ENCODE peak calls at places on chromosomes 2 and 18, in ten cellular contexts. Y is heart right ventricle, W is AG10803, Z is OCI-LY7, N is A549, Q is endothelial cell, S is epithelial cell of esophagus, G is AG04450, O is choroid plexus epithelial cell, X is testis. D is an unnamed sample.

GRCh38 chr18:61637905-61638304 is 254.9 kb downstream of the RNF152 start:
- DNase-seq in Y (no peak), W (no peak), Z (no peak), N (no peak), Q (no peak), S (no peak), G (no peak), O (no peak), X (no peak), D (no peak)

GRCh38 chr18:8911408-8912340 is 190.8 kb upstream of the NDUFV2 start:
- DNase-seq in Y (no peak), W (no peak), Z (peak), N (no peak), Q (no peak), S (no peak), G (no peak), O (no peak), X (no peak), D (no peak)

GRCh38 chr2:20634430-20635095 is 16.3 kb downstream of the HS1BP3 start:
- DNase-seq in Y (no peak), W (peak), Z (no peak), N (no peak), Q (no peak), S (peak), G (peak), O (peak), X (no peak), D (peak)

GRCh38 chr18:36761186-36761698 is 67.6 kb downstream of the TPGS2 start:
- DNase-seq in Y (no peak), W (no peak), Z (no peak), N (no peak), Q (no peak), S (no peak), G (no peak), O (no peak), X (no peak), D (no peak)

GRCh38 chr18:73060666-73061270 is 193.0 kb upstream of the NETO1 start:
- DNase-seq in Y (no peak), W (peak), Z (no peak), N (no peak), Q (no peak), S (peak), G (no peak), O (peak), X (no peak), D (no peak)

GRCh38 chr2:215680605-215681598 is 245.0 kb upstream of the FN1 start:
- DNase-seq in Y (no peak), W (peak), Z (no peak), N (peak), Q (no peak), S (peak), G (no peak), O (peak), X (no peak), D (no peak)

GRCh38 chr2:197327776-197328169 is 17.2 kb upstream of the ANKRD44 start:
- DNase-seq in Y (no peak), W (no peak), Z (no peak), N (no peak), Q (no peak), S (no peak), G (no peak), O (no peak), X (no peak), D (no peak)

GRCh38 chr2:18836436-18836835 is 247.1 kb upstream of the NT5C1B start:
- DNase-seq in Y (no peak), W (no peak), Z (no peak), N (no peak), Q (no peak), S (no peak), G (no peak), O (no peak), X (no peak), D (no peak)

GRCh38 chr2:102736174-102736606 is 25.6 kb upstream of the TMEM182 start:
- DNase-seq in Y (no peak), W (peak), Z (peak), N (peak), Q (peak), S (peak), G (no peak), O (peak), X (peak), D (no peak)

GRCh38 chr2:61537590-61538178 is 472 bp downstream of the XPO1 start:
- DNase-seq in Y (peak), W (no peak), Z (no peak), N (no peak), Q (no peak), S (peak), G (no peak), O (no peak), X (no peak), D (no peak)

GRCh38 chr2:49621014-49621413 is 466.7 kb upstream of the FSHR start:
- DNase-seq in Y (no peak), W (no peak), Z (no peak), N (no peak), Q (no peak), S (no peak), G (no peak), O (no peak), X (no peak), D (no peak)

GRCh38 chr2:219207884-219208740 is 1.5 kb downstream of the ZFAND2B start:
- DNase-seq in Y (no peak), W (peak), Z (no peak), N (peak), Q (no peak), S (peak), G (no peak), O (peak), X (no peak), D (no peak)

GRCh38 chr2:193743089-193743488 is 1548.4 kb upstream of the TMEFF2 start:
- DNase-seq in Y (no peak), W (no peak), Z (no peak), N (no peak), Q (no peak), S (no peak), G (no peak), O (no peak), X (no peak), D (no peak)

GRCh38 chr18:6370886-6371635 is 43.6 kb downstream of the L3MBTL4 start:
- DNase-seq in Y (no peak), W (no peak), Z (no peak), N (no peak), Q (no peak), S (no peak), G (no peak), O (no peak), X (peak), D (no peak)

GRCh38 chr2:56580242-56580641 is 396.5 kb downstream of the CCDC85A start:
- DNase-seq in Y (no peak), W (peak), Z (no peak), N (no peak), Q (no peak), S (no peak), G (no peak), O (peak), X (no peak), D (no peak)

GRCh38 chr2:59025157-59025757 is 784.1 kb upstream of the FANCL start:
- DNase-seq in Y (peak), W (peak), Z (peak), N (peak), Q (peak), S (peak), G (no peak), O (peak), X (peak), D (no peak)

GRCh38 chr2:1234731-1235308 is 178.4 kb upstream of the TPO start:
- DNase-seq in Y (no peak), W (no peak), Z (no peak), N (no peak), Q (no peak), S (no peak), G (no peak), O (peak), X (no peak), D (no peak)

GRCh38 chr2:186868344-186868743 is 19.4 kb upstream of the ZSWIM2 start:
- DNase-seq in Y (no peak), W (peak), Z (no peak), N (no peak), Q (no peak), S (no peak), G (no peak), O (peak), X (no peak), D (no peak)

DNA sequence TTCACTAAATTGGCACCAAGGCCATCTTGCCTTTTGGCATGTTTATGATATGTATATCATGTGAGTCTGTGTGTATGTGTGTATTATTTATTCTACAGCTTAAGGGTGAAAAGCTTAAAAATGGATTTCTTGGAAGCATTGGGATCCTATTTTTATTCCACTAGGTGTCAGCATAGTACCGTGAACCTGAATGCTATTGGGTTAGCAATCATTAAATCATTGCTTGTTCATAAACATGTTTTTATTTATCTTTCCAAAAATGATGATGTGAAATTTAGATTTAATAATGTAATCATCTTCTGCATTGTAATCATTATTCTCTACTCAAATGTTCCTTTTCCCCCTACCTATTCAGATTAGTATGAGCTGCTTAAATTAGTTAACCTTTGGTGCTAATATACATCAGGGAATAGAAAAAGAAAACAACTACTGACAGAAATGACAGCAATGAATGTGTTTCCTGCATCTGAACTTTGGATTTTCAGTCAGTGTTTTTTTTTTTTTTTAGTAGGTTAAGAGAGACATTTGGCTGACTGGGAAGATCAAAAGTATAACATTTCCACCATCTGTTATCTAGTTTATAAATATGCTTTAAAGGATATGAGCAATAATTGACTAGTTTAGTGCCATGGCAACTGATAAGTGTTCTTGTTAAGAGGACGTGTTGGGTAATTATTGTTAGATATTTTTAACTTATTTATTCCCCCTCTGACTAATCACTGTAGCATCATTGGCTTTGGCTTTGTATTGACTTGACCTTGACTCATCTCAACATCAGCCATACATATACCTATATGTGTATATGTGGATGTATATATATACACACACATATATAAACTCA is 14.1 kb upstream of the ZSWIM2 start:
- DNase-seq in Y (no peak), W (peak), Z (peak), N (peak), Q (no peak), S (peak), G (no peak), O (peak), X (no peak), D (no peak)
- TF ChIP-seq CTCF in Y (peak), W (peak), Z (peak), N (peak), Q (peak), S (peak), G (peak), O (peak), X (peak), D (peak)

GRCh38 chr2:232117413-232117812 is 155.9 kb downstream of the DIS3L2 start:
- DNase-seq in Y (no peak), W (no peak), Z (peak), N (peak), Q (no peak), S (no peak), G (no peak), O (no peak), X (no peak), D (no peak)
- TF ChIP-seq CTCF in Y (no peak), W (no peak), Z (peak), N (no peak), Q (peak), S (no peak), G (no peak), O (no peak), X (no peak), D (no peak)

DNA sequence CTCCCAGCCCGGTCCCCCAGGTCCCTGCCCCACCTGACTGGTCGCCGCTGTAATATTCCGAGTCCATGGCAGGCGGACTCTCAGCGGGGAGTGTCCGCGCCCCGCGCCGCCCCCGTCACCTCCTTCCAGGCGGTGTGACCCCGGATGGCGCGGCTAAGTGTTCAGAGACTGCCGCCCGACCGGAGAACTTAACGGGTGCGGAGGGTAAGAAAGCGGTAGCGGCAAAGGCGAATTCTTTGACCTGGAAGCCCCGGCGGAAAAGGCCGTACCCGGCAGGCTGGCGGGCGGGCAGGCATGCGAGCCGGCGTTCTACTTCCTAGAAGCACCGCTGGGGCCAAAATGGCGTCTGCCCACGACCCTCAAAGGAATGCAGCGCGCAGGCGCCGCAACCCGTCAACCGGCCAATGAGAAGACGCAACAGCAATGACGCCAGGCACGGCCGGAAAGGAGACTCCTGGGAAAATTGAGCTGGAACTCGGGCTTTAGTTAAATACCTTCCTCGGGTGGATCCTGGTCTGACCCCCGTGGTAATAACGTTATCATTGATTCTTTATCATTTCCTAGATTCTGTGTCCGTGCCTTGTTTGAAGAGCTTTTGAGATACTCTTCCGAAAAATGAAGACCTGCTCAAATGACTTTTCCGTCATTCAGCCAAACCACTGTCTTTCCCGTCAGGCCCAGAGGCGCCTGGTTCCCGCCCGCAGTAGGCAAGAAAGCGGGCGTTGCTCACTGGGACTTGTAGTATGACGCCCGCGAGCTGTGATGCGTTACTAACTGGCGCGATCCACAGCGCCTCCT is at the start of gene IWS1:
- DNase-seq in Y (peak), W (peak), Z (peak), N (peak), Q (peak), S (peak), G (peak), O (peak), X (peak), D (peak)
- TF ChIP-seq CTCF in Y (no peak), W (no peak), Z (no peak), N (no peak), Q (no peak), S (peak), G (peak), O (peak), X (no peak), D (peak)

GRCh38 chr2:189426886-189427285 is 14.4 kb upstream of the WDR75 start:
- DNase-seq in Y (no peak), W (no peak), Z (no peak), N (no peak), Q (no peak), S (no peak), G (no peak), O (no peak), X (no peak), D (no peak)

GRCh38 chr2:189425676-189426075 is 15.6 kb upstream of the WDR75 start:
- DNase-seq in Y (no peak), W (no peak), Z (no peak), N (no peak), Q (no peak), S (no peak), G (no peak), O (no peak), X (no peak), D (no peak)

GRCh38 chr2:189424956-189425355 is 16.3 kb upstream of the WDR75 start:
- DNase-seq in Y (no peak), W (no peak), Z (no peak), N (no peak), Q (no peak), S (no peak), G (no peak), O (no peak), X (no peak), D (no peak)

DNA sequence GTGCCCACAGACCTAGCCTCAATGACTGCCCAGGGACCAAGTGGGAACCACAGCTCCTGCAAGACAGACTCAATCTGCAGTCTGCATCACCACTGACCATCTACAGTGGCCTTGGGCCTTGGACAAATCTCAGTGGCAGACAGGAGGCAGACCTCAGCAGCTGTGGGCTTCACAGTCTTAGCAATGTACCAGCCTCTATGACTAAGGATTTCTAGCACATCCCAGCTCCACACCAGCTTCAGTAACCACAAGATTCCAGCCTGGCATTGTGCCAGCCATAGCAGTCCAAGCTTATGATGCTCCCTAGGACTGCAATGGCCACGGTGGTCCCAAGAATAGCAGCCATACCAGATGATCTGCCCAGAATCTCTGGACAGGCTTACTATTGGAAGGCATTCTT is 19.6 kb upstream of the WDR75 start:
- DNase-seq in Y (no peak), W (peak), Z (no peak), N (peak), Q (no peak), S (peak), G (no peak), O (peak), X (no peak), D (no peak)
- TF ChIP-seq CTCF in Y (no peak), W (no peak), Z (no peak), N (no peak), Q (no peak), S (no peak), G (peak), O (peak), X (no peak), D (peak)

GRCh38 chr2:205557873-205558272 is 124.4 kb upstream of the NRP2 start:
- DNase-seq in Y (no peak), W (no peak), Z (no peak), N (no peak), Q (no peak), S (no peak), G (no peak), O (no peak), X (no peak), D (no peak)

GRCh38 chr2:205566556-205567061 is 115.7 kb upstream of the NRP2 start:
- DNase-seq in Y (no peak), W (no peak), Z (no peak), N (no peak), Q (no peak), S (peak), G (no peak), O (no peak), X (no peak), D (no peak)

GRCh38 chr2:205564761-205565160 is 117.5 kb upstream of the NRP2 start:
- DNase-seq in Y (no peak), W (no peak), Z (no peak), N (peak), Q (no peak), S (no peak), G (no peak), O (no peak), X (no peak), D (no peak)

GRCh38 chr2:205568620-205569019 is 113.7 kb upstream of the NRP2 start:
- DNase-seq in Y (no peak), W (no peak), Z (no peak), N (no peak), Q (no peak), S (peak), G (no peak), O (no peak), X (no peak), D (no peak)

GRCh38 chr2:205563646-205564045 is 118.7 kb upstream of the NRP2 start:
- DNase-seq in Y (peak), W (no peak), Z (peak), N (peak), Q (peak), S (no peak), G (no peak), O (peak), X (peak), D (no peak)
- TF ChIP-seq CTCF in Y (no peak), W (no peak), Z (peak), N (peak), Q (peak), S (peak), G (peak), O (peak), X (peak), D (peak)

D was measured in chondrocyte.